ENCODE peak calls at places on chromosomes 1 and 21, in four cellular contexts. One of them, this sample, is unnamed.

GRCh38 chr21:36381841-36382589 is 3.2 kb upstream of the CHAF1B start:
- DNase-seq in hepatocyte: no peak
- DNase-seq in HCT116: no peak
- DNase-seq in mesenchymal stem cell: no peak
- DNase-seq in this sample: no peak

GRCh38 chr1:211738709-211739301 is 63.4 kb upstream of the NEK2 start:
- DNase-seq in hepatocyte: no peak
- DNase-seq in HCT116: no peak
- DNase-seq in mesenchymal stem cell: no peak
- DNase-seq in this sample: peak; percentile 59

GRCh38 chr1:151060241-151061011 is at the start of gene MLLT11:
- DNase-seq in hepatocyte: peak; percentile 83
- DNase-seq in HCT116: no peak
- DNase-seq in mesenchymal stem cell: peak; percentile 91
- DNase-seq in this sample: peak; percentile 91

GRCh38 chr1:205633421-205633976 is 1.7 kb upstream of the ELK4 start:
- DNase-seq in hepatocyte: no peak
- DNase-seq in HCT116: no peak
- DNase-seq in mesenchymal stem cell: peak; percentile 42
- DNase-seq in this sample: no peak

GRCh38 chr1:116738673-116739370 is 15.4 kb upstream of the CD2 start:
- DNase-seq in hepatocyte: no peak
- DNase-seq in HCT116: no peak
- DNase-seq in mesenchymal stem cell: no peak
- DNase-seq in this sample: no peak

GRCh38 chr1:169676001-169676400 is 35.4 kb downstream of the SELL start:
- DNase-seq in hepatocyte: no peak
- DNase-seq in HCT116: no peak
- DNase-seq in mesenchymal stem cell: peak; percentile 90
- DNase-seq in this sample: no peak

GRCh38 chr1:48756704-48757316 is 19.9 kb downstream of the BEND5 start:
- DNase-seq in hepatocyte: no peak
- DNase-seq in HCT116: no peak
- DNase-seq in mesenchymal stem cell: no peak
- DNase-seq in this sample: no peak

GRCh38 chr1:172270605-172271004 is 149.9 kb upstream of the C1orf105 start:
- DNase-seq in hepatocyte: no peak
- DNase-seq in HCT116: no peak
- DNase-seq in mesenchymal stem cell: peak; percentile 51
- DNase-seq in this sample: no peak

GRCh38 chr1:210448293-210448892 is 119.7 kb downstream of the HHAT start:
- DNase-seq in hepatocyte: peak; percentile 62
- DNase-seq in HCT116: peak; percentile 33
- DNase-seq in mesenchymal stem cell: peak; percentile 63
- DNase-seq in this sample: peak; percentile 39

GRCh38 chr1:12166834-12167492 is at the start of gene TNFRSF1B:
- DNase-seq in hepatocyte: peak; percentile 75
- DNase-seq in HCT116: no peak
- DNase-seq in mesenchymal stem cell: peak; percentile 67
- DNase-seq in this sample: peak; percentile 44
- H2AFZ ChIP-seq in hepatocyte: peak within 1 kb of the TSS; percentile 26
- H2AFZ ChIP-seq in HCT116: no peak within 1 kb of the TSS
- H2AFZ ChIP-seq in mesenchymal stem cell: peak within 1 kb of the TSS; percentile 79
- H2AFZ ChIP-seq in this sample: no peak within 1 kb of the TSS

GRCh38 chr21:38351176-38351959 is 94.6 kb downstream of the KCNJ15 start:
- DNase-seq in hepatocyte: no peak
- DNase-seq in HCT116: no peak
- DNase-seq in mesenchymal stem cell: no peak
- DNase-seq in this sample: no peak
- H3K27ac ChIP-seq in hepatocyte: peak overlapping the region; percentile 41
- H3K27ac ChIP-seq in HCT116: no peak overlapping the region
- H3K27ac ChIP-seq in mesenchymal stem cell: peak overlapping the region; percentile 83
- H3K27ac ChIP-seq in this sample: no peak overlapping the region

GRCh38 chr1:156055649-156056048 is 1.1 kb downstream of the LAMTOR2 start:
- DNase-seq in hepatocyte: no peak
- DNase-seq in HCT116: no peak
- DNase-seq in mesenchymal stem cell: peak; percentile 39
- DNase-seq in this sample: no peak
- H2AFZ ChIP-seq in hepatocyte: no peak overlapping the region
- H2AFZ ChIP-seq in HCT116: no peak overlapping the region
- H2AFZ ChIP-seq in mesenchymal stem cell: no peak overlapping the region
- H2AFZ ChIP-seq in this sample: peak overlapping the region; percentile 90

DNA sequence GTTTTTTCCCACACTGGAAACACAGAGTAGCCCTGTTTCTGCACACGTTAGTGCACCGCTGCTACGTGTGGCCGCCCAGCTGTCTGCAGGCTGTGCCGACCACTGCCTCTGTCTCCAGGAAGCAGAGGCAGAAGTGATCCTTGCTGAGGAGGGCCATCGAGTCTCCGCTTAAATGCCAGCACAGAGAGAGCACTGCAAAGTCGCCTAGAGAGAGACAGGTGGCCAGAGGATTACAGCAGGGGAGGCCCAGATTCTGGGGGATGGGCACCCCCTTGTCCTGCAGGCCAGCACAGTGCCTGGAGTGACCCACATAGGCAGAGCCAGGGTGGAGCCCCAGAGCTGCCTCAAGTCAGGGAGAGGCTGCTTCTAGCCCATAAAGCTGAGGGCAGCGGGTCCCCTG is 6.1 kb downstream of the TPRG1L start:
- DNase-seq in hepatocyte: no peak
- DNase-seq in HCT116: no peak
- DNase-seq in mesenchymal stem cell: no peak
- DNase-seq in this sample: no peak
- H3K27ac ChIP-seq in hepatocyte: no peak overlapping the region
- H3K27ac ChIP-seq in HCT116: no peak overlapping the region
- H3K27ac ChIP-seq in mesenchymal stem cell: no peak overlapping the region
- H3K27ac ChIP-seq in this sample: no peak overlapping the region

DNA sequence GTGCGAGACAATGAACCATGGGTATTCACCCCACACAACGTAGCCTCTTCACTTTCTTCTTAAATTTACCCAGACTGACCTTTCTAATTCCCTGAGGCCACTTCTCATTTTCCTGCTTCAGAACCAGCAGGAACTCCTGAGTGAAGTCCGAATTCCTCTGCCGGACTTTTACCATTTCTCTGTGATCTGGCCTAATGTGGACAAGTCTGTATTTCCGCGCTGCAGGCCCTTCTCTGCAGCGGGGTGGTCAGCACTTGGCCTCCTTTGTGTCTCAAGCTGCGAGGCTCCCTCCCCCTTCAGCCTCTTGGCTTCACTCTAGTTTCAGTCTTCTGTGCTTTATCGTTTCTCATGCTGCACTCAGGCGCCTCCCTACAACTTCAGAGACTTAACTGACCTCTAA is 9.4 kb upstream of the CTBS start:
- DNase-seq in hepatocyte: no peak
- DNase-seq in HCT116: no peak
- DNase-seq in mesenchymal stem cell: peak; percentile 15
- DNase-seq in this sample: no peak
- H2AFZ ChIP-seq in hepatocyte: peak overlapping the region; percentile 52
- H2AFZ ChIP-seq in HCT116: no peak overlapping the region
- H2AFZ ChIP-seq in mesenchymal stem cell: no peak overlapping the region
- H2AFZ ChIP-seq in this sample: no peak overlapping the region

GRCh38 chr21:42474043-42474831 is 21.8 kb downstream of the RSPH1 start:
- DNase-seq in hepatocyte: peak; percentile 92
- DNase-seq in HCT116: peak; percentile 65
- DNase-seq in mesenchymal stem cell: peak; percentile 26
- DNase-seq in this sample: no peak
- H3K27ac ChIP-seq in hepatocyte: peak overlapping the region; percentile 90
- H3K27ac ChIP-seq in HCT116: peak overlapping the region; percentile 42
- H3K27ac ChIP-seq in mesenchymal stem cell: peak overlapping the region; percentile 81
- H3K27ac ChIP-seq in this sample: no peak overlapping the region

DNA sequence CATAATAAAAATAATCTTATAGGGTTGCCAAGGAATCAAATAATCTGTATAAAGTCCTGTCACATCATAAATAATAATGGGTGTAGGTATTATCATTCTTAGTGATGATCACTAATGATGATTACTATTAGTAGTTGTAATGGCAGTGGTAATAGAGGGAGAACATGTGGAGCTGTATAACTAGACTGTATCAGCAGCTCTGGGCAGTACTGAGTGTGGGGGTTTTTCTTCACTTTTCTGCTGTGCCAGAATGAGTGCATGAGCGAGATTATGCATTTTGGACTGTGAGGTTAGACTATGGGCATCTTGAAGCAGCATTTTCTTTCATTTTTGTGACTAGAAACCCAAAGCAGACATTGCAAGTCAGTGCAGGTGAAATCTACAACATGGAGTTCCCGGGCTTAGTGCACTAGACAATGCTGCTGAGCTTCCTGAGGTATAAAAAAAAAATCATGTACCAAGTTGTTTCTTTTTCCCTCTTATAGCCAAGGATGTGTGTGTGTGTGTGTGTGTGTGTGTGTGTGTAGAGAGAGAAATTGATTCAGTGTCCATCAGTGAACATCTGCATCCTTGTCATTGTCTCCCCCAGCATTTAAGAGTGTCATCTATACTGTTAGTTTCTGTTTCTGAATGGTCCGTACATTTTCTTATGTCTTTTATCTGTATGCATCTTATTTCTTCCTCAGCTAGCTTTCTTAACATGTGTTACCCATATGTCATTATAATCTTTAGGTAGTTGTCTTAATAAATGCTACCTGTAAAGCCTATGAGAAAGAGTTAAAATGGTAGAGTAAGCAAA is 86.6 kb downstream of the GIPC2 start:
- DNase-seq in hepatocyte: no peak
- DNase-seq in HCT116: no peak
- DNase-seq in mesenchymal stem cell: no peak
- DNase-seq in this sample: no peak
- H2AFZ ChIP-seq in hepatocyte: no peak overlapping the region
- H2AFZ ChIP-seq in HCT116: no peak overlapping the region
- H2AFZ ChIP-seq in mesenchymal stem cell: no peak overlapping the region
- H2AFZ ChIP-seq in this sample: no peak overlapping the region

GRCh38 chr1:91605566-91605965 is 104.9 kb downstream of the CDC7 start:
- DNase-seq in hepatocyte: no peak
- DNase-seq in HCT116: no peak
- DNase-seq in mesenchymal stem cell: no peak
- DNase-seq in this sample: no peak

GRCh38 chr1:91601554-91602322 is 101.1 kb downstream of the CDC7 start:
- DNase-seq in hepatocyte: no peak
- DNase-seq in HCT116: no peak
- DNase-seq in mesenchymal stem cell: no peak
- DNase-seq in this sample: no peak

GRCh38 chr1:91600431-91601330 is 100.0 kb downstream of the CDC7 start:
- DNase-seq in hepatocyte: no peak
- DNase-seq in HCT116: no peak
- DNase-seq in mesenchymal stem cell: no peak
- DNase-seq in this sample: no peak

GRCh38 chr1:91604632-91605031 is 104.0 kb downstream of the CDC7 start:
- DNase-seq in hepatocyte: peak; percentile 30
- DNase-seq in HCT116: no peak
- DNase-seq in mesenchymal stem cell: no peak
- DNase-seq in this sample: no peak

DNA sequence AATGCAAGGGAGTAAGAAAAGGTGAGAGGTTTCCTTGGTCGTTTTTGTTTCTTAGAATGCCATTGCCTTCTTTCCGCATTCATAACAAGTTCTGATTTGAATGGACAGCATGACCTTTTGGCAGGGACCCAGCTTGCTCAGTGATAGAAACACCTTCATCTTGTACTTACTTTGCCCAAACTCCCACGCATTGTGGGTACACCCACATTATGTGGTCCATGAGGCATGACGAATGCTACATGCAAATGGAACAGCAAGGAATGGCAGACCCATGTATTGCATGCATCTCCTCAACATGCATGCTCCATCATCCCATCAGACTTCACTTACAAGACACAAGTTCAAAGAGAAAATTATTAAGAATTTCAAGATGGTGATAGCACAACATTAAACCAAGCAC is 102.8 kb downstream of the CDC7 start:
- DNase-seq in hepatocyte: no peak
- DNase-seq in HCT116: no peak
- DNase-seq in mesenchymal stem cell: no peak
- DNase-seq in this sample: no peak
- H3K27ac ChIP-seq in hepatocyte: no peak overlapping the region
- H3K27ac ChIP-seq in HCT116: no peak overlapping the region
- H3K27ac ChIP-seq in mesenchymal stem cell: no peak overlapping the region
- H3K27ac ChIP-seq in this sample: no peak overlapping the region

GRCh38 chr1:73637275-73637674 is 560.7 kb downstream of the LRRIQ3 start:
- DNase-seq in hepatocyte: no peak
- DNase-seq in HCT116: no peak
- DNase-seq in mesenchymal stem cell: no peak
- DNase-seq in this sample: no peak
- H2AFZ ChIP-seq in hepatocyte: no peak overlapping the region
- H2AFZ ChIP-seq in HCT116: no peak overlapping the region
- H2AFZ ChIP-seq in mesenchymal stem cell: no peak overlapping the region
- H2AFZ ChIP-seq in this sample: no peak overlapping the region